ENCODE peak calls at places on chromosomes 13 and 19, in four cellular contexts. One of them, this sample, is unnamed.

GRCh38 chr13:77751513-77752456 is 54.3 kb downstream of the SLAIN1 start:
- DNase-seq in CD4-positive, alpha-beta memory T cell: peak
- DNase-seq in mesendoderm: peak
- DNase-seq in dermis microvascular lymphatic vessel endothelial cell: peak
- DNase-seq in this sample: no peak

GRCh38 chr19:12603714-12604113 is 6.9 kb downstream of the ZNF490 start:
- DNase-seq in mesendoderm: no peak
- DNase-seq in dermis microvascular lymphatic vessel endothelial cell: no peak
- DNase-seq in CD4-positive, alpha-beta memory T cell: peak
- DNase-seq in this sample: peak

GRCh38 chr13:64505511-64505910 is 2724.6 kb downstream of the PCDH9 start:
- DNase-seq in dermis microvascular lymphatic vessel endothelial cell: no peak
- DNase-seq in CD4-positive, alpha-beta memory T cell: no peak
- DNase-seq in mesendoderm: no peak
- DNase-seq in this sample: no peak

GRCh38 chr19:48969276-48970138 is 4.4 kb downstream of the FTL start:
- DNase-seq in mesendoderm: peak
- DNase-seq in CD4-positive, alpha-beta memory T cell: no peak
- DNase-seq in dermis microvascular lymphatic vessel endothelial cell: no peak
- DNase-seq in this sample: no peak

GRCh38 chr13:85405316-85405897 is 393.8 kb downstream of the SLITRK6 start:
- DNase-seq in mesendoderm: no peak
- DNase-seq in CD4-positive, alpha-beta memory T cell: no peak
- DNase-seq in dermis microvascular lymphatic vessel endothelial cell: no peak
- DNase-seq in this sample: no peak

GRCh38 chr13:85383291-85383690 is 415.9 kb downstream of the SLITRK6 start:
- DNase-seq in CD4-positive, alpha-beta memory T cell: no peak
- DNase-seq in dermis microvascular lymphatic vessel endothelial cell: no peak
- DNase-seq in mesendoderm: no peak
- DNase-seq in this sample: no peak

GRCh38 chr19:2663920-2664571 is 38.4 kb downstream of the GNG7 start:
- DNase-seq in CD4-positive, alpha-beta memory T cell: no peak
- DNase-seq in mesendoderm: no peak
- DNase-seq in dermis microvascular lymphatic vessel endothelial cell: no peak
- DNase-seq in this sample: no peak

GRCh38 chr13:27622102-27622820 is 569 bp downstream of the POLR1D start:
- DNase-seq in mesendoderm: no peak
- DNase-seq in CD4-positive, alpha-beta memory T cell: no peak
- DNase-seq in dermis microvascular lymphatic vessel endothelial cell: no peak
- DNase-seq in this sample: no peak

GRCh38 chr13:98586400-98587144 is 9.7 kb upstream of the STK24 start:
- DNase-seq in mesendoderm: no peak
- DNase-seq in dermis microvascular lymphatic vessel endothelial cell: no peak
- DNase-seq in CD4-positive, alpha-beta memory T cell: no peak
- DNase-seq in this sample: no peak

GRCh38 chr13:77599351-77599750 is 63.8 kb downstream of the SCEL start:
- DNase-seq in mesendoderm: no peak
- DNase-seq in CD4-positive, alpha-beta memory T cell: no peak
- DNase-seq in dermis microvascular lymphatic vessel endothelial cell: no peak
- DNase-seq in this sample: no peak

GRCh38 chr19:18513868-18514267 is 8.0 kb downstream of the ELL start:
- DNase-seq in dermis microvascular lymphatic vessel endothelial cell: no peak
- DNase-seq in mesendoderm: no peak
- DNase-seq in CD4-positive, alpha-beta memory T cell: no peak
- DNase-seq in this sample: no peak

GRCh38 chr13:78608705-78609463 is 5.5 kb upstream of the POU4F1 start:
- DNase-seq in CD4-positive, alpha-beta memory T cell: no peak
- DNase-seq in mesendoderm: peak
- DNase-seq in dermis microvascular lymphatic vessel endothelial cell: no peak
- DNase-seq in this sample: peak

GRCh38 chr13:98691360-98691759 is 61.1 kb downstream of the SLC15A1 start:
- DNase-seq in CD4-positive, alpha-beta memory T cell: no peak
- DNase-seq in dermis microvascular lymphatic vessel endothelial cell: no peak
- DNase-seq in mesendoderm: no peak
- DNase-seq in this sample: no peak

GRCh38 chr13:74135306-74136088 is 1.3 kb upstream of the KLF12 start:
- DNase-seq in mesendoderm: peak
- DNase-seq in CD4-positive, alpha-beta memory T cell: peak
- DNase-seq in dermis microvascular lymphatic vessel endothelial cell: no peak
- DNase-seq in this sample: peak

GRCh38 chr19:15299568-15300409 is 32.5 kb downstream of the BRD4 start:
- DNase-seq in dermis microvascular lymphatic vessel endothelial cell: no peak
- DNase-seq in CD4-positive, alpha-beta memory T cell: no peak
- DNase-seq in mesendoderm: peak
- DNase-seq in this sample: peak

GRCh38 chr19:34254552-34255432 is at the start of gene GARRE1:
- DNase-seq in CD4-positive, alpha-beta memory T cell: peak
- DNase-seq in mesendoderm: peak
- DNase-seq in dermis microvascular lymphatic vessel endothelial cell: no peak
- DNase-seq in this sample: peak

GRCh38 chr13:32473650-32474049 is 45.7 kb upstream of the N4BP2L1 start:
- DNase-seq in CD4-positive, alpha-beta memory T cell: no peak
- DNase-seq in mesendoderm: peak
- DNase-seq in dermis microvascular lymphatic vessel endothelial cell: no peak
- DNase-seq in this sample: no peak

GRCh38 chr19:51029718-51030117 is 3.3 kb upstream of the KLK11 start:
- DNase-seq in mesendoderm: peak
- DNase-seq in dermis microvascular lymphatic vessel endothelial cell: no peak
- DNase-seq in CD4-positive, alpha-beta memory T cell: no peak
- DNase-seq in this sample: no peak

GRCh38 chr13:67623630-67624029 is 393.5 kb upstream of the PCDH9 start:
- DNase-seq in dermis microvascular lymphatic vessel endothelial cell: no peak
- DNase-seq in mesendoderm: no peak
- DNase-seq in CD4-positive, alpha-beta memory T cell: no peak
- DNase-seq in this sample: no peak

GRCh38 chr13:36746051-36746450 is 72.2 kb downstream of the SERTM1 start:
- DNase-seq in mesendoderm: no peak
- DNase-seq in CD4-positive, alpha-beta memory T cell: no peak
- DNase-seq in dermis microvascular lymphatic vessel endothelial cell: no peak
- DNase-seq in this sample: no peak

GRCh38 chr13:51804295-51805172 is 571 bp upstream of the DHRS12 start:
- DNase-seq in mesendoderm: no peak
- DNase-seq in CD4-positive, alpha-beta memory T cell: peak
- DNase-seq in dermis microvascular lymphatic vessel endothelial cell: no peak
- DNase-seq in this sample: no peak

GRCh38 chr19:17121736-17122293 is 46.2 kb downstream of the MYO9B start:
- DNase-seq in CD4-positive, alpha-beta memory T cell: no peak
- DNase-seq in dermis microvascular lymphatic vessel endothelial cell: no peak
- DNase-seq in mesendoderm: no peak
- DNase-seq in this sample: peak

GRCh38 chr13:48817166-48817802 is 158.4 kb upstream of the FNDC3A start:
- DNase-seq in mesendoderm: no peak
- DNase-seq in dermis microvascular lymphatic vessel endothelial cell: no peak
- DNase-seq in CD4-positive, alpha-beta memory T cell: no peak
- DNase-seq in this sample: no peak

GRCh38 chr13:31116224-31116623 is 45.5 kb downstream of the HSPH1 start:
- DNase-seq in mesendoderm: no peak
- DNase-seq in dermis microvascular lymphatic vessel endothelial cell: no peak
- DNase-seq in CD4-positive, alpha-beta memory T cell: no peak
- DNase-seq in this sample: no peak

GRCh38 chr19:10885241-10886169 is 14.2 kb downstream of the CARM1 start:
- DNase-seq in mesendoderm: peak
- DNase-seq in CD4-positive, alpha-beta memory T cell: no peak
- DNase-seq in dermis microvascular lymphatic vessel endothelial cell: no peak
- DNase-seq in this sample: no peak

GRCh38 chr19:54517483-54517882 is 14.9 kb downstream of the LAIR2 start:
- DNase-seq in dermis microvascular lymphatic vessel endothelial cell: peak
- DNase-seq in CD4-positive, alpha-beta memory T cell: no peak
- DNase-seq in mesendoderm: peak
- DNase-seq in this sample: peak

GRCh38 chr19:55451522-55452380 is 8.7 kb upstream of the SHISA7 start:
- DNase-seq in dermis microvascular lymphatic vessel endothelial cell: no peak
- DNase-seq in CD4-positive, alpha-beta memory T cell: peak
- DNase-seq in mesendoderm: no peak
- DNase-seq in this sample: no peak

GRCh38 chr19:3146677-3147100 is 10.9 kb downstream of the GNA15 start:
- DNase-seq in mesendoderm: peak
- DNase-seq in CD4-positive, alpha-beta memory T cell: peak
- DNase-seq in dermis microvascular lymphatic vessel endothelial cell: no peak
- DNase-seq in this sample: no peak

GRCh38 chr19:33978286-33978685 is 181.6 kb downstream of the KCTD15 start:
- DNase-seq in dermis microvascular lymphatic vessel endothelial cell: no peak
- DNase-seq in CD4-positive, alpha-beta memory T cell: no peak
- DNase-seq in mesendoderm: no peak
- DNase-seq in this sample: no peak

GRCh38 chr13:45447050-45447661 is 17.6 kb upstream of the COG3 start:
- DNase-seq in dermis microvascular lymphatic vessel endothelial cell: no peak
- DNase-seq in mesendoderm: no peak
- DNase-seq in CD4-positive, alpha-beta memory T cell: no peak
- DNase-seq in this sample: no peak

GRCh38 chr19:38978315-38978689 is 2.8 kb upstream of the FBXO17 start:
- DNase-seq in CD4-positive, alpha-beta memory T cell: no peak
- DNase-seq in mesendoderm: no peak
- DNase-seq in dermis microvascular lymphatic vessel endothelial cell: no peak
- DNase-seq in this sample: peak

GRCh38 chr13:27024062-27024461 is 147.5 kb downstream of the USP12 start:
- DNase-seq in dermis microvascular lymphatic vessel endothelial cell: no peak
- DNase-seq in mesendoderm: no peak
- DNase-seq in CD4-positive, alpha-beta memory T cell: no peak
- DNase-seq in this sample: no peak

GRCh38 chr19:52200044-52200443 is 10.2 kb downstream of the PPP2R1A start:
- DNase-seq in dermis microvascular lymphatic vessel endothelial cell: peak
- DNase-seq in mesendoderm: no peak
- DNase-seq in CD4-positive, alpha-beta memory T cell: no peak
- DNase-seq in this sample: peak